ENCODE peak calls at places on chromosomes 2 and 18, in eight cellular contexts. J is AG08396; M is activated T-helper 1 cell treated with anti-CD3 and anti-CD28 coated beads, Interleukin-12 subunit alpha, Interleukin-12 subunit beta, Interleukin-2, Interleukin-4 antibody, amounts not matched to agents 30 ng/mL and 10 ng/mL and 1 ng/mL, durations not matched to agents 14 hours and 24 hours and 36 hours; Q is testis; E is NCI-H1436; Z is NCI-H510A treated with DMSO at 0.1 percent for 48 hours; N is substantia nigra; X is stimulated activated naive CD4-positive, alpha-beta T cell. P is an unnamed sample.

GRCh38 chr2:159163935-159164334 is 122.6 kb downstream of the WDSUB1 start:
- DNase-seq in Q (no peak), N (no peak), X (no peak), E (no peak), Z (no peak), M (no peak), J (no peak), P (no peak)

GRCh38 chr2:189234991-189235390 is 55.4 kb upstream of the COL5A2 start:
- DNase-seq in Z (no peak), J (no peak), X (no peak), M (no peak), N (no peak), Q (no peak), E (no peak), P (no peak)

GRCh38 chr18:9877655-9878014 is 8.1 kb upstream of the TXNDC2 start:
- DNase-seq in M (no peak), Z (no peak), N (no peak), E (no peak), J (no peak), X (no peak), Q (no peak), P (no peak)

GRCh38 chr18:34801769-34802168 is 91.7 kb downstream of the DTNA start:
- DNase-seq in J (peak), M (no peak), X (no peak), Q (no peak), E (no peak), N (no peak), Z (no peak), P (no peak)

GRCh38 chr18:71784777-71785176 is 759.4 kb downstream of the CBLN2 start:
- DNase-seq in Q (peak), E (no peak), N (no peak), J (no peak), X (no peak), M (no peak), Z (no peak), P (no peak)

GRCh38 chr18:7871560-7872456 is 304.7 kb downstream of the PTPRM start:
- DNase-seq in M (no peak), X (no peak), J (no peak), E (no peak), N (no peak), Z (no peak), Q (no peak), P (no peak)

GRCh38 chr2:105755895-105756294 is 11.2 kb downstream of the NCK2 start:
- DNase-seq in J (no peak), N (no peak), M (no peak), Q (no peak), X (no peak), E (no peak), Z (no peak), P (no peak)

GRCh38 chr2:133569416-133569815 is 1.2 kb upstream of the NCKAP5 start:
- DNase-seq in E (no peak), N (no peak), Q (no peak), M (no peak), X (no peak), Z (no peak), J (no peak), P (no peak)

GRCh38 chr2:224284134-224284946 is 117.6 kb downstream of the FAM124B start:
- DNase-seq in J (peak), Q (no peak), Z (peak), N (no peak), E (peak), X (no peak), M (no peak), P (no peak)

GRCh38 chr2:28366496-28367282 is 26.0 kb upstream of the FOSL2 start:
- DNase-seq in Z (no peak), X (peak), M (peak), E (no peak), Q (no peak), N (no peak), J (no peak), P (peak)

GRCh38 chr2:234556848-234557573 is 60.1 kb upstream of the ARL4C start:
- DNase-seq in N (no peak), E (no peak), M (no peak), Q (no peak), Z (no peak), J (peak), X (no peak), P (no peak)

GRCh38 chr18:36149514-36150289 is 20.0 kb downstream of the ELP2 start:
- DNase-seq in X (no peak), N (no peak), Q (no peak), Z (no peak), M (no peak), E (no peak), J (no peak), P (no peak)

GRCh38 chr18:23337599-23338444 is 115.3 kb upstream of the RIOK3 start:
- DNase-seq in Z (no peak), J (no peak), Q (no peak), N (no peak), E (peak), X (no peak), M (no peak), P (no peak)

GRCh38 chr2:182949572-182950189 is 83.2 kb upstream of the FRZB start:
- DNase-seq in J (no peak), X (no peak), E (no peak), Z (no peak), N (no peak), M (no peak), Q (no peak), P (no peak)

GRCh38 chr18:11167778-11168177 is 18.4 kb upstream of the PIEZO2 start:
- DNase-seq in J (no peak), Q (no peak), X (no peak), Z (no peak), N (no peak), M (no peak), E (no peak), P (no peak)

GRCh38 chr2:75574106-75574505 is 13.4 kb upstream of the EVA1A start:
- DNase-seq in M (no peak), X (no peak), N (no peak), E (no peak), Q (no peak), Z (no peak), J (no peak), P (no peak)

GRCh38 chr2:216516730-216517350 is 18.2 kb downstream of the RPL37A start:
- DNase-seq in Z (peak), M (no peak), Q (no peak), X (no peak), N (no peak), J (no peak), E (peak), P (no peak)

GRCh38 chr18:61639886-61640285 is 252.9 kb downstream of the RNF152 start:
- DNase-seq in M (no peak), X (no peak), E (no peak), N (no peak), Z (no peak), J (no peak), Q (no peak), P (no peak)

GRCh38 chr2:26660363-26660962 is 19.3 kb upstream of the CIB4 start:
- DNase-seq in M (no peak), Q (no peak), Z (no peak), N (no peak), X (no peak), E (no peak), J (no peak), P (no peak)

GRCh38 chr2:130806370-130806769 is 30.3 kb upstream of the ARHGEF4 start:
- DNase-seq in Z (no peak), E (no peak), J (no peak), X (no peak), M (no peak), Q (no peak), N (no peak), P (peak)